ENCODE peak calls at places on chromosomes 6 and 20, in nine cellular contexts. V, K, J, S, T, R, Q, I and G are unnamed samples.

GRCh38 chr6:111631930-111632460 is 26.3 kb upstream of the TRAF3IP2 start:
- DNase-seq in V (no peak), K (no peak), J (peak), S (no peak), T (no peak), R (peak), Q (no peak), I (no peak), G (no peak)

GRCh38 chr6:27161946-27162603 is 85.4 kb upstream of the PRSS16 start:
- DNase-seq in V (peak), K (no peak), J (no peak), S (no peak), T (no peak), R (no peak), Q (no peak), I (no peak), G (no peak)

GRCh38 chr20:45014671-45015415 is 48.5 kb downstream of the STK4 start:
- DNase-seq in V (no peak), K (no peak), J (no peak), S (no peak), T (no peak), R (no peak), Q (no peak), I (no peak), G (no peak)

GRCh38 chr6:70124882-70125535 is 177.9 kb downstream of the COL9A1 start:
- DNase-seq in V (no peak), K (no peak), J (no peak), S (peak), T (no peak), R (no peak), Q (no peak), I (no peak), G (no peak)

GRCh38 chr6:146990821-146991798 is 213.1 kb upstream of the STXBP5 start:
- DNase-seq in V (no peak), K (no peak), J (no peak), S (peak), T (no peak), R (no peak), Q (no peak), I (no peak), G (no peak)

GRCh38 chr20:35144694-35145093 is 2.4 kb downstream of the EDEM2 start:
- DNase-seq in V (no peak), K (no peak), J (no peak), S (no peak), T (no peak), R (no peak), Q (no peak), I (peak), G (no peak)

GRCh38 chr6:33427585-33428218 is 7.8 kb downstream of the SYNGAP1 start:
- DNase-seq in V (peak), K (no peak), J (peak), S (peak), T (no peak), R (peak), Q (no peak), I (peak), G (peak)

GRCh38 chr6:6494677-6495076 is 93.8 kb upstream of the LY86 start:
- DNase-seq in V (peak), K (no peak), J (peak), S (peak), T (no peak), R (peak), Q (no peak), I (no peak), G (no peak)

GRCh38 chr6:117496383-117496990 is 14.0 kb downstream of the DCBLD1 start:
- DNase-seq in V (no peak), K (no peak), J (no peak), S (peak), T (no peak), R (no peak), Q (no peak), I (no peak), G (no peak)

GRCh38 chr20:62433655-62434054 is 6.3 kb upstream of the RBBP8NL start:
- DNase-seq in V (no peak), K (no peak), J (no peak), S (no peak), T (no peak), R (no peak), Q (no peak), I (no peak), G (no peak)

GRCh38 chr20:48632825-48633619 is 194.8 kb downstream of the PREX1 start:
- DNase-seq in V (no peak), K (no peak), J (no peak), S (no peak), T (no peak), R (no peak), Q (no peak), I (no peak), G (no peak)

GRCh38 chr6:56787209-56787608 is 144.5 kb upstream of the DST start:
- DNase-seq in V (no peak), K (no peak), J (no peak), S (no peak), T (no peak), R (no peak), Q (no peak), I (no peak), G (no peak)

GRCh38 chr20:38633577-38634093 is 32.0 kb downstream of the ARHGAP40 start:
- DNase-seq in V (peak), K (no peak), J (peak), S (peak), T (no peak), R (peak), Q (no peak), I (peak), G (peak)

GRCh38 chr6:24445704-24446103 is 43.0 kb downstream of the MRS2 start:
- DNase-seq in V (no peak), K (peak), J (peak), S (no peak), T (no peak), R (peak), Q (no peak), I (no peak), G (no peak)

GRCh38 chr6:147285087-147285855 is 81.1 kb downstream of the STXBP5 start:
- DNase-seq in V (peak), K (no peak), J (no peak), S (peak), T (no peak), R (no peak), Q (no peak), I (no peak), G (no peak)

GRCh38 chr6:54805077-54805476 is 41.5 kb upstream of the FAM83B start:
- DNase-seq in V (peak), K (no peak), J (no peak), S (no peak), T (no peak), R (no peak), Q (no peak), I (no peak), G (no peak)

GRCh38 chr6:156883497-156884252 is 106.5 kb downstream of the ARID1B start:
- DNase-seq in V (no peak), K (no peak), J (no peak), S (no peak), T (peak), R (no peak), Q (no peak), I (no peak), G (no peak)

GRCh38 chr6:89145461-89145961 is 344 bp upstream of the PM20D2 start:
- DNase-seq in V (no peak), K (no peak), J (no peak), S (peak), T (no peak), R (no peak), Q (no peak), I (no peak), G (no peak)

GRCh38 chr6:56188429-56188828 is 59.0 kb downstream of the COL21A1 start:
- DNase-seq in V (no peak), K (no peak), J (no peak), S (no peak), T (no peak), R (no peak), Q (no peak), I (no peak), G (no peak)

GRCh38 chr6:143276436-143276835 is 174.1 kb downstream of the ADAT2 start:
- DNase-seq in V (no peak), K (no peak), J (no peak), S (no peak), T (no peak), R (no peak), Q (no peak), I (no peak), G (no peak)

GRCh38 chr6:3946779-3947178 is 97.6 kb downstream of the FAM50B start:
- DNase-seq in V (no peak), K (no peak), J (no peak), S (no peak), T (no peak), R (peak), Q (no peak), I (no peak), G (no peak)

GRCh38 chr6:158939255-158940170 is 60.5 kb downstream of the RSPH3 start:
- DNase-seq in V (no peak), K (no peak), J (peak), S (no peak), T (no peak), R (peak), Q (no peak), I (no peak), G (no peak)

GRCh38 chr6:134503542-134504281 is 185.8 kb upstream of the SGK1 start:
- DNase-seq in V (no peak), K (no peak), J (no peak), S (no peak), T (no peak), R (no peak), Q (no peak), I (no peak), G (no peak)

GRCh38 chr6:92559611-92560010 is 859.7 kb downstream of the EPHA7 start:
- DNase-seq in V (no peak), K (no peak), J (no peak), S (no peak), T (no peak), R (no peak), Q (no peak), I (no peak), G (no peak)

GRCh38 chr6:128597004-128597403 is 76.6 kb upstream of the PTPRK start:
- DNase-seq in V (no peak), K (no peak), J (no peak), S (no peak), T (no peak), R (no peak), Q (no peak), I (no peak), G (no peak)

GRCh38 chr6:111183702-111184517 is 96.6 kb downstream of the SLC16A10 start:
- DNase-seq in V (no peak), K (no peak), J (no peak), S (no peak), T (no peak), R (no peak), Q (no peak), I (no peak), G (no peak)

GRCh38 chr6:143516700-143517446 is 5.4 kb upstream of the FUCA2 start:
- DNase-seq in V (no peak), K (no peak), J (no peak), S (no peak), T (no peak), R (no peak), Q (no peak), I (no peak), G (no peak)

GRCh38 chr20:63893999-63894357 is 948 bp upstream of the DNAJC5 start:
- DNase-seq in V (no peak), K (no peak), J (no peak), S (no peak), T (no peak), R (no peak), Q (no peak), I (no peak), G (no peak)

GRCh38 chr20:55893031-55893430 is 112.3 kb downstream of the CBLN4 start:
- DNase-seq in V (no peak), K (no peak), J (no peak), S (no peak), T (no peak), R (no peak), Q (no peak), I (no peak), G (no peak)

GRCh38 chr6:156870926-156871539 is 93.9 kb downstream of the ARID1B start:
- DNase-seq in V (no peak), K (no peak), J (no peak), S (no peak), T (no peak), R (no peak), Q (no peak), I (no peak), G (no peak)

GRCh38 chr6:104771258-104771832 is 88.4 kb downstream of the HACE1 start:
- DNase-seq in V (peak), K (no peak), J (no peak), S (peak), T (no peak), R (no peak), Q (no peak), I (no peak), G (no peak)

GRCh38 chr6:25578538-25578937 is 73.5 kb upstream of the SCGN start:
- DNase-seq in V (peak), K (no peak), J (no peak), S (no peak), T (no peak), R (no peak), Q (no peak), I (no peak), G (no peak)

GRCh38 chr20:35598899-35599775 is 16.5 kb upstream of the SPAG4 start:
- DNase-seq in V (no peak), K (no peak), J (peak), S (no peak), T (no peak), R (peak), Q (no peak), I (no peak), G (no peak)

GRCh38 chr6:15351631-15352030 is 105.8 kb downstream of the JARID2 start:
- DNase-seq in V (no peak), K (no peak), J (no peak), S (no peak), T (peak), R (no peak), Q (no peak), I (no peak), G (no peak)

GRCh38 chr20:36836591-36837329 is 39.2 kb upstream of the TLDC2 start:
- DNase-seq in V (peak), K (no peak), J (peak), S (no peak), T (no peak), R (peak), Q (no peak), I (no peak), G (no peak)

GRCh38 chr20:17966432-17967312 is 1.9 kb downstream of the SNX5 start:
- DNase-seq in V (peak), K (no peak), J (no peak), S (no peak), T (no peak), R (no peak), Q (no peak), I (no peak), G (no peak)

GRCh38 chr6:33170176-33171095 is 21.8 kb downstream of the COL11A2 start:
- DNase-seq in V (no peak), K (no peak), J (no peak), S (no peak), T (no peak), R (no peak), Q (no peak), I (no peak), G (no peak)

GRCh38 chr6:2197177-2197671 is 48.2 kb downstream of the GMDS start:
- DNase-seq in V (no peak), K (no peak), J (no peak), S (peak), T (peak), R (no peak), Q (no peak), I (no peak), G (no peak)